ENCODE peak calls at places on chromosomes 4 and X, in six cellular contexts. P is NCI-H1105, U is lung microvascular endothelial cell, Z is RPMI8226, L is neuronal stem cell, H is AG08396. E is an unnamed sample.

GRCh38 chrX:40423299-40423698 is 157.5 kb upstream of the ATP6AP2 start:
- DNase-seq in Z (no peak), P (no peak), U (no peak), L (no peak), H (no peak), E (no peak)

GRCh38 chrX:96987228-96987627 is 103.5 kb downstream of the RPA4 start:
- DNase-seq in P (no peak), U (no peak), Z (no peak), L (no peak), H (no peak), E (no peak)

GRCh38 chrX:120755066-120755846 is 120.4 kb downstream of the CT47B1 start:
- DNase-seq in U (no peak), L (no peak), Z (peak; percentile 84), P (no peak), H (no peak), E (no peak)

GRCh38 chrX:40646489-40647306 is 663 bp downstream of the CXorf38 start:
- DNase-seq in L (peak; percentile 15), P (no peak), H (no peak), U (peak; percentile 42), Z (peak; percentile 40), E (no peak)

GRCh38 chr4:76200771-76201224 is 12.8 kb downstream of the SCARB2 start:
- DNase-seq in P (no peak), U (no peak), Z (no peak), H (no peak), L (no peak), E (no peak)

GRCh38 chr4:82721819-82722423 is 76.7 kb downstream of the SCD5 start:
- DNase-seq in U (peak; percentile 59), L (no peak), Z (peak; percentile 63), P (peak; percentile 3), H (no peak), E (peak; percentile 17)

GRCh38 chr4:112343330-112343729 is 46.2 kb downstream of the ALPK1 start:
- DNase-seq in L (no peak), P (no peak), Z (no peak), U (no peak), H (no peak), E (no peak)

GRCh38 chr4:123465416-123465815 is 68.8 kb downstream of the SPRY1 start:
- DNase-seq in H (no peak), L (no peak), U (no peak), P (no peak), Z (no peak), E (no peak)

GRCh38 chr4:3344596-3344995 is 51.8 kb downstream of the RGS12 start:
- DNase-seq in L (no peak), H (no peak), Z (no peak), U (no peak), P (no peak), E (no peak)

GRCh38 chrX:153771686-153772607 is 7.9 kb downstream of the PLXNB3 start:
- DNase-seq in H (no peak), P (no peak), Z (no peak), L (no peak), U (no peak), E (no peak)

GRCh38 chrX:141469469-141469868 is 115.1 kb downstream of the SPANXA1 start:
- DNase-seq in L (no peak), U (peak; percentile 37), P (no peak), H (no peak), Z (no peak), E (no peak)

GRCh38 chr4:86891785-86892638 is at the start of gene C4orf36:
- DNase-seq in P (peak; percentile 62), L (peak; percentile 70), U (peak; percentile 51), H (peak; percentile 73), Z (peak; percentile 70), E (peak; percentile 58)